ENCODE peak calls at places on chromosomes 3 and 15, in ten cellular contexts. One of them, this sample, is unnamed. For H3K4me1, the result is how much of the 10 kb centered on the place peaks cover.

GRCh38 chr3:54994026-54994626 is 66.3 kb upstream of the LRTM1 start:
- DNase-seq in spleen: no peak
- DNase-seq in prostate gland: no peak
- DNase-seq in left lung: no peak
- DNase-seq in IMR-90: no peak
- DNase-seq in uterus: no peak
- DNase-seq in ovary: no peak
- DNase-seq in vagina: no peak
- DNase-seq in fibroblast of lung: no peak
- DNase-seq in A549: no peak
- DNase-seq in this sample: no peak

GRCh38 chr3:187809979-187810568 is 64.8 kb upstream of the BCL6 start:
- DNase-seq in IMR-90: no peak
- DNase-seq in uterus: no peak
- DNase-seq in prostate gland: no peak
- DNase-seq in fibroblast of lung: no peak
- DNase-seq in spleen: no peak
- DNase-seq in ovary: no peak
- DNase-seq in vagina: no peak
- DNase-seq in A549: no peak
- DNase-seq in left lung: no peak
- DNase-seq in this sample: no peak

GRCh38 chr3:57126244-57126643 is 38.9 kb downstream of the IL17RD start:
- DNase-seq in uterus: no peak
- DNase-seq in IMR-90: no peak
- DNase-seq in vagina: no peak
- DNase-seq in ovary: no peak
- DNase-seq in spleen: no peak
- DNase-seq in left lung: no peak
- DNase-seq in A549: no peak
- DNase-seq in fibroblast of lung: no peak
- DNase-seq in prostate gland: no peak
- DNase-seq in this sample: no peak

GRCh38 chr15:22878103-22878502 is 39.6 kb downstream of the NIPA2 start:
- DNase-seq in prostate gland: no peak
- DNase-seq in ovary: no peak
- DNase-seq in IMR-90: no peak
- DNase-seq in fibroblast of lung: no peak
- DNase-seq in vagina: no peak
- DNase-seq in uterus: no peak
- DNase-seq in spleen: no peak
- DNase-seq in A549: no peak
- DNase-seq in left lung: no peak
- DNase-seq in this sample: no peak

GRCh38 chr15:51366911-51367310 is 25.5 kb downstream of the GLDN start:
- DNase-seq in fibroblast of lung: peak
- DNase-seq in uterus: peak
- DNase-seq in spleen: no peak
- DNase-seq in IMR-90: peak
- DNase-seq in prostate gland: peak
- DNase-seq in left lung: peak
- DNase-seq in vagina: no peak
- DNase-seq in ovary: peak
- DNase-seq in A549: no peak
- DNase-seq in this sample: no peak

GRCh38 chr3:53484979-53485378 is 9.4 kb upstream of the CACNA1D start:
- DNase-seq in vagina: no peak
- DNase-seq in fibroblast of lung: no peak
- DNase-seq in ovary: no peak
- DNase-seq in A549: no peak
- DNase-seq in IMR-90: no peak
- DNase-seq in left lung: no peak
- DNase-seq in spleen: no peak
- DNase-seq in prostate gland: no peak
- DNase-seq in uterus: no peak
- DNase-seq in this sample: no peak

GRCh38 chr3:196740476-196741400 is 1.1 kb downstream of the PAK2 start:
- DNase-seq in fibroblast of lung: peak
- DNase-seq in left lung: no peak
- DNase-seq in vagina: no peak
- DNase-seq in ovary: peak
- DNase-seq in uterus: peak
- DNase-seq in A549: no peak
- DNase-seq in prostate gland: peak
- DNase-seq in IMR-90: peak
- DNase-seq in spleen: peak
- DNase-seq in this sample: peak

GRCh38 chr3:122626515-122627180 is 49.2 kb downstream of the PARP15 start:
- DNase-seq in fibroblast of lung: no peak
- DNase-seq in vagina: no peak
- DNase-seq in A549: no peak
- DNase-seq in uterus: no peak
- DNase-seq in prostate gland: no peak
- DNase-seq in left lung: no peak
- DNase-seq in spleen: no peak
- DNase-seq in IMR-90: no peak
- DNase-seq in ovary: no peak
- DNase-seq in this sample: no peak

GRCh38 chr3:160003520-160004128 is 15.0 kb downstream of the IL12A start:
- DNase-seq in ovary: no peak
- DNase-seq in uterus: no peak
- DNase-seq in left lung: peak
- DNase-seq in A549: peak
- DNase-seq in vagina: no peak
- DNase-seq in fibroblast of lung: peak
- DNase-seq in prostate gland: no peak
- DNase-seq in IMR-90: peak
- DNase-seq in spleen: peak
- DNase-seq in this sample: no peak

GRCh38 chr3:73611176-73611575 is 13.6 kb downstream of the PDZRN3 start:
- DNase-seq in fibroblast of lung: no peak
- DNase-seq in spleen: no peak
- DNase-seq in ovary: no peak
- DNase-seq in IMR-90: peak
- DNase-seq in prostate gland: no peak
- DNase-seq in left lung: no peak
- DNase-seq in A549: no peak
- DNase-seq in uterus: no peak
- DNase-seq in vagina: no peak
- DNase-seq in this sample: no peak

GRCh38 chr15:63595688-63596087 is 1.5 kb upstream of the FBXL22 start:
- DNase-seq in uterus: no peak
- DNase-seq in ovary: no peak
- DNase-seq in fibroblast of lung: no peak
- DNase-seq in IMR-90: no peak
- DNase-seq in vagina: no peak
- DNase-seq in A549: no peak
- DNase-seq in left lung: no peak
- DNase-seq in prostate gland: no peak
- DNase-seq in spleen: no peak
- DNase-seq in this sample: no peak
- H3K27ac ChIP-seq in uterus: peak
- H3K27ac ChIP-seq in ovary: peak
- H3K27ac ChIP-seq in fibroblast of lung: no peak
- H3K27ac ChIP-seq in IMR-90: no peak
- H3K27ac ChIP-seq in vagina: peak
- H3K27ac ChIP-seq in A549: no peak
- H3K27ac ChIP-seq in left lung: no peak
- H3K27ac ChIP-seq in prostate gland: peak
- H3K27ac ChIP-seq in spleen: peak
- H3K27ac ChIP-seq in this sample: no peak

GRCh38 chr3:123655400-123655799 is 70.5 kb upstream of the HACD2 start:
- DNase-seq in left lung: no peak
- DNase-seq in prostate gland: no peak
- DNase-seq in fibroblast of lung: no peak
- DNase-seq in A549: no peak
- DNase-seq in spleen: no peak
- DNase-seq in ovary: no peak
- DNase-seq in IMR-90: no peak
- DNase-seq in vagina: no peak
- DNase-seq in uterus: no peak
- DNase-seq in this sample: no peak
- H3K4me1 ChIP-seq in left lung: half or more
- H3K4me1 ChIP-seq in prostate gland: under half
- H3K4me1 ChIP-seq in fibroblast of lung: under half
- H3K4me1 ChIP-seq in A549: under half
- H3K4me1 ChIP-seq in spleen: under half
- H3K4me1 ChIP-seq in ovary: under half
- H3K4me1 ChIP-seq in IMR-90: under half
- H3K4me1 ChIP-seq in vagina: half or more
- H3K4me1 ChIP-seq in uterus: under half
- H3K4me1 ChIP-seq in this sample: under half

GRCh38 chr3:141959531-141959920 is 83.1 kb downstream of the ATP1B3 start:
- DNase-seq in vagina: no peak
- DNase-seq in prostate gland: no peak
- DNase-seq in uterus: no peak
- DNase-seq in A549: no peak
- DNase-seq in spleen: no peak
- DNase-seq in IMR-90: no peak
- DNase-seq in left lung: no peak
- DNase-seq in ovary: no peak
- DNase-seq in fibroblast of lung: no peak
- DNase-seq in this sample: no peak

GRCh38 chr3:141950572-141951493 is 74.4 kb downstream of the ATP1B3 start:
- DNase-seq in vagina: no peak
- DNase-seq in ovary: no peak
- DNase-seq in uterus: no peak
- DNase-seq in left lung: no peak
- DNase-seq in spleen: peak
- DNase-seq in prostate gland: no peak
- DNase-seq in fibroblast of lung: no peak
- DNase-seq in IMR-90: no peak
- DNase-seq in A549: no peak
- DNase-seq in this sample: no peak

GRCh38 chr3:141959921-141960554 is 83.6 kb downstream of the ATP1B3 start:
- DNase-seq in spleen: no peak
- DNase-seq in left lung: no peak
- DNase-seq in IMR-90: peak
- DNase-seq in fibroblast of lung: peak
- DNase-seq in prostate gland: no peak
- DNase-seq in vagina: no peak
- DNase-seq in ovary: peak
- DNase-seq in A549: no peak
- DNase-seq in uterus: no peak
- DNase-seq in this sample: no peak

GRCh38 chr3:141952611-141953010 is 76.2 kb downstream of the ATP1B3 start:
- DNase-seq in ovary: no peak
- DNase-seq in IMR-90: no peak
- DNase-seq in prostate gland: no peak
- DNase-seq in fibroblast of lung: no peak
- DNase-seq in uterus: no peak
- DNase-seq in A549: no peak
- DNase-seq in vagina: no peak
- DNase-seq in left lung: no peak
- DNase-seq in spleen: no peak
- DNase-seq in this sample: no peak

DNA sequence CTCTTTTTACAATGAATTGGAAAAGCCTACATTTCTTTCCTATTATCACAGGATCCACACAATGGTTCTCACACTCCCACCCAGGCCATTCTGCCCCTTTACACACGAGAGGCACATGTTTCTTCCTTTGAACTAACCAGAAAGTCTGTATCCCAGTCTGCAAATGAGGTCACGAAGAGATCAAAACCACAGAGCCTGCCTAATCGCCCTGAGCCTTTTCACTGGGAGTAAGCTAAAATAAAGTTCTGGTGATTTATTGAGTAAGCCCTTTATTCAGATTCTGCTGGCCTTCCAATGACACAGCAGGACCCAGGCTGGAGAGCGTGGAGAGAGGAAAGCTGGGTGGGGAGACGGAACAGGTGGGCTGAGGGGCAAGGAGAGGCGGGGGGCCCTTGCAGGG is 78.7 kb downstream of the ATP1B3 start:
- DNase-seq in spleen: no peak
- DNase-seq in ovary: no peak
- DNase-seq in uterus: no peak
- DNase-seq in left lung: no peak
- DNase-seq in prostate gland: no peak
- DNase-seq in fibroblast of lung: no peak
- DNase-seq in A549: no peak
- DNase-seq in IMR-90: peak
- DNase-seq in vagina: no peak
- DNase-seq in this sample: no peak
- H3K4me3 ChIP-seq in spleen: no peak
- H3K4me3 ChIP-seq in ovary: no peak
- H3K4me3 ChIP-seq in uterus: no peak
- H3K4me3 ChIP-seq in left lung: no peak
- H3K4me3 ChIP-seq in prostate gland: no peak
- H3K4me3 ChIP-seq in fibroblast of lung: no peak
- H3K4me3 ChIP-seq in A549: no peak
- H3K4me3 ChIP-seq in IMR-90: no peak
- H3K4me3 ChIP-seq in vagina: no peak
- H3K4me3 ChIP-seq in this sample: no peak

DNA sequence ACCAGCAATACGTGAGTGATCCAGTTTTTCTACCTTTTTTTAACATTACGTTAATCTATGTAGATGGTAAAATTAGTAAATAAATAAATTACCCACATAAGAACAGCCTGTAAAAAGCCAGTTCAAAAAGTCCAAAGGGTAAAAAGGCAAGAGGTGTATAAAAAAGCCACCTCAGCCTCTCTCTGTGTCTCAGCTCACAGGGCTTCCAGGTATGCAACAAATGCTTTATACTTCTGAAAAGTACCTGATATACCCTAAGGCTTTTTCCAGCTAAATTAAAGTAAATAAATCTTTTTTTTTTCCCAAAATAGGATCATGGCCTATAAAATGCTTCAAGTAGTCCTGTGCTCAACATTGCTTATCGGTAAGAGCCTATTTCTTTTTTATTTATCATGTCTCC is at the start of gene C3orf85:
- DNase-seq in prostate gland: no peak
- DNase-seq in A549: no peak
- DNase-seq in left lung: no peak
- DNase-seq in uterus: no peak
- DNase-seq in ovary: no peak
- DNase-seq in IMR-90: no peak
- DNase-seq in spleen: no peak
- DNase-seq in fibroblast of lung: no peak
- DNase-seq in vagina: no peak
- DNase-seq in this sample: no peak
- H3K27ac ChIP-seq in prostate gland: no peak
- H3K27ac ChIP-seq in A549: no peak
- H3K27ac ChIP-seq in left lung: no peak
- H3K27ac ChIP-seq in uterus: no peak
- H3K27ac ChIP-seq in ovary: no peak
- H3K27ac ChIP-seq in IMR-90: no peak
- H3K27ac ChIP-seq in spleen: no peak
- H3K27ac ChIP-seq in fibroblast of lung: no peak
- H3K27ac ChIP-seq in vagina: no peak
- H3K27ac ChIP-seq in this sample: no peak

GRCh38 chr3:132032959-132033358 is 1.9 kb downstream of the CPNE4 start:
- DNase-seq in IMR-90: no peak
- DNase-seq in left lung: no peak
- DNase-seq in uterus: no peak
- DNase-seq in ovary: no peak
- DNase-seq in spleen: no peak
- DNase-seq in prostate gland: no peak
- DNase-seq in vagina: no peak
- DNase-seq in A549: no peak
- DNase-seq in fibroblast of lung: no peak
- DNase-seq in this sample: no peak
- H3K4me1 ChIP-seq in IMR-90: under half
- H3K4me1 ChIP-seq in left lung: under half
- H3K4me1 ChIP-seq in uterus: under half
- H3K4me1 ChIP-seq in ovary: under half
- H3K4me1 ChIP-seq in spleen: under half
- H3K4me1 ChIP-seq in prostate gland: under half
- H3K4me1 ChIP-seq in vagina: under half
- H3K4me1 ChIP-seq in A549: under half
- H3K4me1 ChIP-seq in fibroblast of lung: under half
- H3K4me1 ChIP-seq in this sample: under half